ENCODE peak calls at places on chromosomes 16 and 17, in four cellular contexts. One of them, this sample, is unnamed.

GRCh38 chr16:4800290-4801041 is 2.0 kb downstream of the ROGDI start:
- DNase-seq in A549: no peak
- DNase-seq in stomach: peak
- DNase-seq in SK-N-SH: no peak
- DNase-seq in this sample: no peak

GRCh38 chr16:89118361-89119061 is 24.9 kb downstream of the ACSF3 start:
- DNase-seq in SK-N-SH: no peak
- DNase-seq in A549: no peak
- DNase-seq in stomach: no peak
- DNase-seq in this sample: no peak

GRCh38 chr16:87126403-87127025 is 190.7 kb downstream of the C16orf95 start:
- DNase-seq in SK-N-SH: no peak
- DNase-seq in A549: no peak
- DNase-seq in stomach: no peak
- DNase-seq in this sample: no peak

GRCh38 chr16:50473375-50473945 is 74.7 kb upstream of the NKD1 start:
- DNase-seq in A549: no peak
- DNase-seq in SK-N-SH: no peak
- DNase-seq in stomach: no peak
- DNase-seq in this sample: no peak

GRCh38 chr17:9755083-9755482 is 36.3 kb downstream of the DHRS7C start:
- DNase-seq in SK-N-SH: no peak
- DNase-seq in stomach: no peak
- DNase-seq in A549: no peak
- DNase-seq in this sample: no peak

GRCh38 chr17:75241996-75242460 is 19.4 kb downstream of the GGA3 start:
- DNase-seq in A549: no peak
- DNase-seq in stomach: no peak
- DNase-seq in SK-N-SH: no peak
- DNase-seq in this sample: no peak

GRCh38 chr16:25027281-25027680 is 12.1 kb upstream of the ARHGAP17 start:
- DNase-seq in A549: no peak
- DNase-seq in SK-N-SH: no peak
- DNase-seq in stomach: no peak
- DNase-seq in this sample: no peak

GRCh38 chr16:22638393-22639206 is 127.9 kb downstream of the NPIPB5 start:
- DNase-seq in stomach: no peak
- DNase-seq in SK-N-SH: no peak
- DNase-seq in A549: no peak
- DNase-seq in this sample: no peak

GRCh38 chr16:22191966-22192260 is 14.2 kb upstream of the EEF2K start:
- DNase-seq in SK-N-SH: no peak
- DNase-seq in A549: peak
- DNase-seq in stomach: no peak
- DNase-seq in this sample: no peak

GRCh38 chr16:2048116-2048543 is 345 bp downstream of the TSC2 start:
- DNase-seq in SK-N-SH: no peak
- DNase-seq in A549: no peak
- DNase-seq in stomach: no peak
- DNase-seq in this sample: no peak

GRCh38 chr17:33765871-33766270 is 472.8 kb upstream of the ASIC2 start:
- DNase-seq in stomach: no peak
- DNase-seq in A549: no peak
- DNase-seq in SK-N-SH: no peak
- DNase-seq in this sample: no peak

GRCh38 chr16:2148714-2149629 is 547 bp downstream of the RAB26 start:
- DNase-seq in stomach: peak
- DNase-seq in A549: peak
- DNase-seq in SK-N-SH: peak
- DNase-seq in this sample: no peak

GRCh38 chr16:83701494-83701893 is 106.3 kb upstream of the HSBP1 start:
- DNase-seq in stomach: no peak
- DNase-seq in SK-N-SH: no peak
- DNase-seq in A549: no peak
- DNase-seq in this sample: no peak

GRCh38 chr16:54193656-54194007 is 93.0 kb downstream of the IRX3 start:
- DNase-seq in A549: peak
- DNase-seq in SK-N-SH: peak
- DNase-seq in stomach: peak
- DNase-seq in this sample: no peak

GRCh38 chr17:74521701-74522201 is 9.5 kb downstream of the CD300LB start:
- DNase-seq in SK-N-SH: no peak
- DNase-seq in stomach: peak
- DNase-seq in A549: no peak
- DNase-seq in this sample: peak

GRCh38 chr17:13743906-13744305 is 142.2 kb upstream of the HS3ST3A1 start:
- DNase-seq in A549: no peak
- DNase-seq in SK-N-SH: no peak
- DNase-seq in stomach: no peak
- DNase-seq in this sample: peak

GRCh38 chr16:76222853-76223252 is 54.3 kb upstream of the CNTNAP4 start:
- DNase-seq in stomach: no peak
- DNase-seq in SK-N-SH: no peak
- DNase-seq in A549: no peak
- DNase-seq in this sample: no peak

GRCh38 chr16:75761111-75761510 is 34.8 kb upstream of the CPHXL start:
- DNase-seq in SK-N-SH: no peak
- DNase-seq in stomach: no peak
- DNase-seq in A549: no peak
- DNase-seq in this sample: no peak

GRCh38 chr17:34645636-34646035 is 66.3 kb downstream of the TMEM132E start:
- DNase-seq in SK-N-SH: peak
- DNase-seq in stomach: no peak
- DNase-seq in A549: no peak
- DNase-seq in this sample: no peak

GRCh38 chr16:4323845-4324478 is 8.1 kb downstream of the GLIS2 start:
- DNase-seq in A549: peak
- DNase-seq in stomach: peak
- DNase-seq in SK-N-SH: peak
- DNase-seq in this sample: no peak

GRCh38 chr17:4591529-4591928 is 7.2 kb downstream of the SMTNL2 start:
- DNase-seq in stomach: no peak
- DNase-seq in A549: peak
- DNase-seq in SK-N-SH: peak
- DNase-seq in this sample: no peak

DNA sequence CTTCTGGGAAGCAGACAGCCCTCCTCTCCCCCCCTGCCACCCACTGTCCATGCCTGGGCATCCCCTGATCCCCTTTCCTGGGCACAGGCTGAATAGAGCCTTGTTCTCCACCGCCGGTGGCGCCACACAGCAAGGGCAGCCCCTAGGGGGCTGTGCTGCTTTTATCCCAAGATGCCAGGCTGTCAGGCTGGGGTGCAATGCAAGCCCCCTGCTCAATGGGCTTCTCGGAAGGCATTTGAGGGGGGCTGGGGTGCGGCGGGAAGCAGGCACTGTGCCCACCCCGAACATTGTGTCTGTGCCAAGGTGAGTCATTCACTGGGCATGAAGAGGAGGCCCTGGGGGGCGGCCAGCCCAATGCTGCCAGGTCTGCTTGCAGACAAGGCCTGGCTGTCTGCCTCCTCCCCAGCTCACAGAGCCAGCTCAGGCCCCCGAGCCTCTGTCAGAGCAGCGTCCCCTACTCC is 1.5 kb upstream of the GFAP start:
- DNase-seq in A549: no peak
- DNase-seq in stomach: no peak
- DNase-seq in SK-N-SH: peak
- DNase-seq in this sample: no peak
- TF ChIP-seq EP300 in A549: no peak
- TF ChIP-seq EP300 in stomach: no peak
- TF ChIP-seq EP300 in SK-N-SH: no peak
- TF ChIP-seq EP300 in this sample: no peak

DNA sequence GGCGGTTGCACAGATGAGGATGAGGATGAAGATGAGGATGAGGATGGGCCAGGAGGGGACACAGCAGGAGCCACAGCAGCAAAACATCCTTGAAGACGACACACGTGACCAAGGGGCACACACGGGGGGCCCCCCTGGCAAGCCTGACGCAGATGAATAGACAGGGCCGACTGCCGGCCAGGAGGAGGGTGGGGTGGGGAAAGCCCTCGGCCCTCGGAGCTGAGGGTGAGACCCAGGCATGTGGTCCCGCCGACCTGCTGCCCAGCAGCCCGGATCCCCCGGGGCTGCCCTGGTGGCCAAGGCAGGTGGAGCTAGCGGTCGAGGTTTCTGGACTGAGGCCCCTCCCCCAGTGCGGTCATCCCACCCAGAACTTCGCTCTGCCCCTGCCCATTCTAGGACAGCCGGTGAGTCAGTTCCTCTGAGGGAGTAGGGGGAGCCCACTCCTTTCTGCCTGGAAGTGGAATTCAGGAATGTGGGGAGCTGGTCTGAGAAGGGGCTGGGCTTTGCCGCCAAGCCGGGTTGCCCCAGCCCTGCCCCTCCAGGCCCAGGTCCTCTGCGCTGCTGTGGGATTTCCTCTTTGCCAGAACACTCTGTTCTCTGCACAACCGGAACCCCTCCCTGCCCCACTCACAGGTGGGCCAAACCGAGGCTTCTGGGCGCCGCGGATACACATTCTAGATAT is 9.9 kb downstream of the CYGB start:
- DNase-seq in stomach: peak
- DNase-seq in A549: no peak
- DNase-seq in SK-N-SH: peak
- DNase-seq in this sample: no peak
- TF ChIP-seq EP300 in stomach: peak
- TF ChIP-seq EP300 in A549: no peak
- TF ChIP-seq EP300 in SK-N-SH: no peak
- TF ChIP-seq EP300 in this sample: peak

GRCh38 chr16:79929260-79929977 is 328.9 kb upstream of the MAF start:
- DNase-seq in A549: no peak
- DNase-seq in stomach: no peak
- DNase-seq in SK-N-SH: no peak
- DNase-seq in this sample: no peak
- TF ChIP-seq EP300 in A549: no peak
- TF ChIP-seq EP300 in stomach: no peak
- TF ChIP-seq EP300 in SK-N-SH: no peak
- TF ChIP-seq EP300 in this sample: no peak

GRCh38 chr16:71727545-71728324 is 3.2 kb upstream of the PHLPP2 start:
- DNase-seq in stomach: no peak
- DNase-seq in SK-N-SH: no peak
- DNase-seq in A549: no peak
- DNase-seq in this sample: no peak
- TF ChIP-seq EP300 in stomach: no peak
- TF ChIP-seq EP300 in SK-N-SH: no peak
- TF ChIP-seq EP300 in A549: no peak
- TF ChIP-seq EP300 in this sample: no peak

GRCh38 chr17:46922804-46923635 is at the start of gene GOSR2:
- DNase-seq in SK-N-SH: peak
- DNase-seq in stomach: peak
- DNase-seq in A549: peak
- DNase-seq in this sample: peak
- TF ChIP-seq EP300 in SK-N-SH: peak
- TF ChIP-seq EP300 in stomach: no peak
- TF ChIP-seq EP300 in A549: no peak
- TF ChIP-seq EP300 in this sample: no peak

GRCh38 chr16:11613381-11614303 is 26.9 kb upstream of the LITAF start:
- DNase-seq in stomach: peak
- DNase-seq in A549: no peak
- DNase-seq in SK-N-SH: no peak
- DNase-seq in this sample: no peak
- TF ChIP-seq EP300 in stomach: no peak
- TF ChIP-seq EP300 in A549: no peak
- TF ChIP-seq EP300 in SK-N-SH: no peak
- TF ChIP-seq EP300 in this sample: no peak

GRCh38 chr17:65633988-65634387 is 72.5 kb upstream of the AXIN2 start:
- DNase-seq in stomach: no peak
- DNase-seq in SK-N-SH: no peak
- DNase-seq in A549: no peak
- DNase-seq in this sample: no peak
- TF ChIP-seq EP300 in stomach: no peak
- TF ChIP-seq EP300 in SK-N-SH: no peak
- TF ChIP-seq EP300 in A549: no peak
- TF ChIP-seq EP300 in this sample: no peak

GRCh38 chr16:30395155-30395991 is at the start of gene ZNF48:
- DNase-seq in stomach: peak
- DNase-seq in A549: peak
- DNase-seq in SK-N-SH: peak
- DNase-seq in this sample: no peak
- TF ChIP-seq EP300 in stomach: no peak
- TF ChIP-seq EP300 in A549: no peak
- TF ChIP-seq EP300 in SK-N-SH: peak
- TF ChIP-seq EP300 in this sample: no peak

DNA sequence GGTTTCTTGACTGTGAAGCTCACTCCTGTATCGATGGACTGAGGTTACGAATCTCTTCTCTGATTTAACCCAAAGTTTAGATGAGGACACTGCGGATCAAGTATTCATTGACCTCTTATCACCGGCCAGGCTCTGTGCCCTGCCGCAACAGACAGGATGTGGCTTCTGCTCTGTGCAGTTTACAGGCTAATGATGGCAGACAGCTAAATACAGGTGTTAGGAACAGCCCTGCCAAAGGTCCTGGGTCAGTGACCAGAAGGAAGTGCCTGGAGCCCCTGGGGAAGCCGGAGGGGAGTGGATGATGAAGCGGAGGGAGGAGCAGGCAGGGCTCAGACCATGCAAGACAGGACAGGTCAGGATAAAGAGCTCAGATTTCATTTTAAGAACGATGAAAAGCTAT is 44.4 kb downstream of the HAPSTR1 start:
- DNase-seq in stomach: no peak
- DNase-seq in A549: no peak
- DNase-seq in SK-N-SH: no peak
- DNase-seq in this sample: no peak
- TF ChIP-seq EP300 in stomach: no peak
- TF ChIP-seq EP300 in A549: no peak
- TF ChIP-seq EP300 in SK-N-SH: no peak
- TF ChIP-seq EP300 in this sample: no peak

This sample was measured in esophagus muscularis mucosa.